ENCODE peak calls at places on chromosomes 7 and 10, in ten cellular contexts. R is K562, Y is stomach, M is body of pancreas, E is spleen, L is heart left ventricle, G is IMR-90, W is HCT116, A is transverse colon, X is esophagus muscularis mucosa. I is an unnamed sample.

GRCh38 chr10:58965855-58966254 is 210.6 kb upstream of the PHYHIPL start:
- DNase-seq in R (no peak), Y (no peak), M (no peak), E (no peak), L (no peak), G (no peak), W (no peak), A (no peak), X (no peak), I (no peak)

GRCh38 chr10:93947524-93947923 is 46.2 kb upstream of the PLCE1 start:
- DNase-seq in R (no peak), Y (no peak), M (no peak), E (no peak), L (no peak), G (peak), W (no peak), A (no peak), X (no peak), I (no peak)

GRCh38 chr10:101961591-101962498 is 94.1 kb downstream of the ARMH3 start:
- DNase-seq in R (no peak), Y (no peak), M (peak), E (no peak), L (peak), G (peak), W (no peak), A (no peak), X (no peak), I (peak)

GRCh38 chr7:157233677-157234076 is 95.0 kb downstream of the UBE3C start:
- DNase-seq in R (no peak), Y (no peak), M (no peak), E (no peak), L (no peak), G (peak), W (no peak), A (no peak), X (no peak), I (no peak)

GRCh38 chr7:7100432-7100849 is 81.9 kb upstream of the C1GALT1 start:
- DNase-seq in R (peak), Y (no peak), M (no peak), E (no peak), L (no peak), G (no peak), W (no peak), A (no peak), X (no peak), I (no peak)

GRCh38 chr10:1159131-1160061 is 103.2 kb downstream of the WDR37 start:
- DNase-seq in R (peak), Y (peak), M (no peak), E (peak), L (peak), G (peak), W (no peak), A (no peak), X (peak), I (peak)

GRCh38 chr7:32115831-32116230 is 45.6 kb upstream of the PDE1C start:
- DNase-seq in R (no peak), Y (no peak), M (no peak), E (no peak), L (no peak), G (peak), W (no peak), A (no peak), X (no peak), I (no peak)

GRCh38 chr10:14477408-14477710 is 146.6 kb upstream of the FRMD4A start:
- DNase-seq in R (no peak), Y (no peak), M (no peak), E (no peak), L (no peak), G (peak), W (no peak), A (no peak), X (no peak), I (no peak)

GRCh38 chr10:115665549-115665948 is 572.4 kb downstream of the ATRNL1 start:
- DNase-seq in R (no peak), Y (no peak), M (no peak), E (no peak), L (no peak), G (no peak), W (no peak), A (no peak), X (no peak), I (no peak)

GRCh38 chr7:141228482-141228881 is 154.6 kb downstream of the TMEM178B start:
- DNase-seq in R (no peak), Y (no peak), M (no peak), E (no peak), L (no peak), G (no peak), W (no peak), A (no peak), X (no peak), I (no peak)

GRCh38 chr7:1944619-1945210 is 274.6 kb downstream of the ELFN1 start:
- DNase-seq in R (no peak), Y (no peak), M (no peak), E (peak), L (no peak), G (no peak), W (no peak), A (no peak), X (no peak), I (no peak)

GRCh38 chr7:70266186-70266585 is 667.9 kb downstream of the AUTS2 start:
- DNase-seq in R (no peak), Y (no peak), M (no peak), E (no peak), L (no peak), G (no peak), W (no peak), A (no peak), X (no peak), I (no peak)

GRCh38 chr7:7051221-7051877 is 131.0 kb upstream of the C1GALT1 start:
- DNase-seq in R (no peak), Y (no peak), M (no peak), E (no peak), L (no peak), G (no peak), W (no peak), A (peak), X (no peak), I (no peak)

GRCh38 chr7:121485457-121486243 is 89.5 kb upstream of the FAM3C start:
- DNase-seq in R (no peak), Y (no peak), M (no peak), E (no peak), L (peak), G (no peak), W (no peak), A (no peak), X (no peak), I (peak)

GRCh38 chr10:92125169-92125543 is 165.7 kb downstream of the CPEB3 start:
- DNase-seq in R (no peak), Y (no peak), M (peak), E (no peak), L (peak), G (no peak), W (no peak), A (no peak), X (no peak), I (no peak)

GRCh38 chr10:112030431-112030830 is 153.1 kb downstream of the GPAM start:
- DNase-seq in R (no peak), Y (no peak), M (no peak), E (no peak), L (no peak), G (no peak), W (no peak), A (no peak), X (no peak), I (no peak)

GRCh38 chr10:92742331-92743228 is 52.8 kb downstream of the HHEX start:
- DNase-seq in R (no peak), Y (no peak), M (no peak), E (no peak), L (no peak), G (no peak), W (no peak), A (peak), X (no peak), I (no peak)

GRCh38 chr7:152436279-152437147 is 710 bp upstream of the KMT2C start:
- DNase-seq in R (peak), Y (peak), M (peak), E (peak), L (peak), G (peak), W (peak), A (peak), X (peak), I (peak)
- TF ChIP-seq POLR2A in R (peak), Y (no peak), M (peak), E (no peak), L (peak), G (no peak), W (peak), A (no peak), X (peak), I (peak)

GRCh38 chr7:44490351-44491200 is at the start of gene NUDCD3:
- DNase-seq in R (peak), Y (peak), M (peak), E (peak), L (peak), G (peak), W (peak), A (peak), X (peak), I (peak)
- TF ChIP-seq POLR2A in R (peak), Y (no peak), M (peak), E (no peak), L (peak), G (peak), W (peak), A (peak), X (peak), I (peak)

GRCh38 chr10:75403144-75404022 is 1.8 kb upstream of the ZNF503 start:
- DNase-seq in R (no peak), Y (peak), M (peak), E (no peak), L (peak), G (no peak), W (no peak), A (peak), X (no peak), I (peak)

GRCh38 chr10:75401569-75402485 is at the start of gene ZNF503:
- DNase-seq in R (peak), Y (peak), M (peak), E (peak), L (peak), G (peak), W (peak), A (peak), X (peak), I (peak)

GRCh38 chr10:75404023-75404334 is 2.4 kb upstream of the ZNF503 start:
- DNase-seq in R (no peak), Y (no peak), M (no peak), E (no peak), L (no peak), G (no peak), W (no peak), A (no peak), X (no peak), I (no peak)

GRCh38 chr10:75400769-75401568 is 595 bp downstream of the ZNF503 start:
- DNase-seq in R (no peak), Y (peak), M (peak), E (peak), L (peak), G (peak), W (no peak), A (peak), X (no peak), I (peak)

DNA sequence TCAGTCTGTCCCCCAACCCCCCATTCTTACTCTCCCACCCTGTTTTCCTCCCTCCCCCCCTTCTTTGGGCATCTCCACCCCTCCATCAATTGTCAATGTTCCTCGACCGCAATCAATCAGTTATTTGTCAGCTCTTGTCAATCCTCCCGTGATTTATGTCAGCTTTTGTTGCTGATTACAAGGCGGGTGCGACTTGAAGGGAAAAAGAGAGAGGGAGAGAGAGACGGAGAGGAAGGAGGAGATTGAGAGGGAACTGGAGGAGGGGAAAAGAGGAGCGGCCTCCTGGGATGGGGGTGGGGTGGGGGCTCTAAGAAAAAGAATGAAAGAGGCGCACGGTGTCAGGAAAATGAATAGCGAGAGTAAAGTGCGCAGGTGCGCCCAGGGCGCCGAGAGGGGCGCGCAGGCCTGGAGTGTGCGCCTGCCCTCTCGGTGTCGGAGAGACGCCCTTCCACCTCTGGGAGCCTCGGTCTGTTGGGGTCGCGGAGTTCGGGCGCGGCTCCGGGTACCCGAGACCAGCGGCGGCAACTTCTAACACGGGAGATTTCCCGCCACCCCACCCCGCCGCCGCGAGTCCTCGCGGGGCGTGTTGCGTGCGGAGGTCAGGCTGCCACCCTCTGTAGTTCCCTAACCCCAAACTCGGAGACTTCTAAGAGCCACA is 1.1 kb upstream of the ZNF503 start:
- DNase-seq in R (no peak), Y (peak), M (peak), E (no peak), L (peak), G (no peak), W (no peak), A (peak), X (no peak), I (peak)
- TF ChIP-seq POLR2A in R (no peak), Y (no peak), M (peak), E (no peak), L (no peak), G (no peak), W (no peak), A (peak), X (no peak), I (no peak)

DNA sequence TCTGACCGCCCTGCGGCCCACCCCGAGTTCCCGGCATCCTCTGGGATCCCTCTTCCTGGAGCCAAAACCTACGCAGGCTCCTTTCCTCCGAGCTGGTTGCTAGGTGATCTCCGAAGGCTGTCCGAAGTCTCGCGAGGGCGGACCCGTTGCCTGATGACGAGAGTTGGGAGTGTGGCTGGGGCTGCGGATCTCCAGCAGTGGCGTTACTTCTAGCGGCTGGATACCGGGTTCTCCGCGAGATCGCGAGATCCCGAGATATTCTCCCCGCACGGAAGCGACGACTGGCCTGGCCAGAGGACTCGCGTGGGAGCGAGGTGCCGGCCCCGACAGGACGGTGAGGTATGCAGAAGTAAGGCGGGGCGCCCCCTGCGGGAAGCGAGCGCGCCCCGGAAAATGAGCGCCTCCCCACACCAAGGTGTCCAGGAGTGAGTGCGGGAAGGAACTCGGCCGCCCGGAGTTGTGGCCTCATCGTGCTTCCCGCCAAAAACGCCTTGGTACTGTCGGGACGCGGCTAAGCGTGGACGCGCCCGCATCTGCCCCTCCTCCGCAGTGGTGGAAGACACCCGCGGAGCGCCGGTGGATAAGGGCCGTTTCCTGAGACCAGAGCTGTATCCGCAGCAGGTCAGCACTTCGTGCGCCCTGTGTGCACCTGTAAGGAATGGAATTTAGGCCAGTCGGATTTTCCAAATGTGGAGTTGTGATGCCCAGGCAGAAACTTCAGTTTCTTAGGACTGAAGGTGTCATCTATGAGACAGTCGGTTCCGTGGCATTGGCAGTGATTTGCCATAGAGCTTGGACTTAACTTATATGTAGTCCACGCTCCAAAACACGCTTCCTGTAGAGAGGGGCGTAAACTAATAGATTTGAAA is at the start of gene AGBL3:
- DNase-seq in R (peak), Y (peak), M (peak), E (peak), L (peak), G (peak), W (peak), A (peak), X (peak), I (peak)
- TF ChIP-seq POLR2A in R (peak), Y (peak), M (peak), E (no peak), L (peak), G (no peak), W (peak), A (peak), X (no peak), I (peak)

GRCh38 chr10:123563581-123563855 is 102.6 kb upstream of the GPR26 start:
- DNase-seq in R (no peak), Y (no peak), M (no peak), E (no peak), L (no peak), G (no peak), W (no peak), A (no peak), X (no peak), I (no peak)

GRCh38 chr10:123563994-123564393 is 102.2 kb upstream of the GPR26 start:
- DNase-seq in R (no peak), Y (no peak), M (no peak), E (no peak), L (no peak), G (no peak), W (no peak), A (no peak), X (no peak), I (no peak)

GRCh38 chr10:123561145-123561448 is 105.1 kb upstream of the GPR26 start:
- DNase-seq in R (no peak), Y (no peak), M (no peak), E (no peak), L (no peak), G (no peak), W (no peak), A (no peak), X (no peak), I (no peak)

GRCh38 chr10:123562811-123563580 is 103.2 kb upstream of the GPR26 start:
- DNase-seq in R (no peak), Y (no peak), M (no peak), E (no peak), L (no peak), G (no peak), W (no peak), A (no peak), X (no peak), I (no peak)

GRCh38 chr10:123562387-123562786 is 103.8 kb upstream of the GPR26 start:
- DNase-seq in R (no peak), Y (no peak), M (no peak), E (no peak), L (no peak), G (no peak), W (no peak), A (no peak), X (no peak), I (peak)
- TF ChIP-seq POLR2A in R (no peak), Y (no peak), M (no peak), E (no peak), L (no peak), G (no peak), W (no peak), A (no peak), X (no peak), I (no peak)

GRCh38 chr7:332020-332517 is 42.1 kb downstream of the FOXL3 start:
- DNase-seq in R (no peak), Y (peak), M (peak), E (peak), L (no peak), G (no peak), W (no peak), A (no peak), X (no peak), I (no peak)
- TF ChIP-seq POLR2A in R (no peak), Y (no peak), M (no peak), E (no peak), L (no peak), G (no peak), W (no peak), A (no peak), X (no peak), I (no peak)

GRCh38 chr7:158603773-158604755 is 16.4 kb upstream of the PTPRN2 start:
- DNase-seq in R (no peak), Y (no peak), M (no peak), E (no peak), L (no peak), G (no peak), W (no peak), A (no peak), X (no peak), I (no peak)
- TF ChIP-seq POLR2A in R (no peak), Y (no peak), M (no peak), E (no peak), L (no peak), G (no peak), W (no peak), A (no peak), X (no peak), I (no peak)

I was measured in adrenal gland.